ENCODE peak calls at places on chromosomes 4 and X, in four cellular contexts. S is adrenal gland, B is breast epithelium, O is right lobe of liver. T is an unnamed sample. For H3K4me1, the result is how much of the 10 kb centered on the place peaks cover.

GRCh38 chr4:145956288-145956890 is 17.8 kb upstream of the ZNF827 start:
- DNase-seq in O (no peak), B (no peak), S (peak), T (no peak)

GRCh38 chr4:150960818-150961217 is 54.3 kb downstream of the LRBA start:
- DNase-seq in B (no peak), O (no peak), S (no peak), T (no peak)

GRCh38 chr4:138953962-138954371 is 61.6 kb upstream of the NOCT start:
- DNase-seq in O (no peak), B (no peak), S (no peak), T (no peak)

GRCh38 chr4:183438458-183439113 is 5.8 kb upstream of the CDKN2AIP start:
- DNase-seq in S (no peak), O (no peak), B (no peak), T (no peak)

GRCh38 chr4:45472490-45472889 is 651.4 kb downstream of the GABRG1 start:
- DNase-seq in O (no peak), S (no peak), B (no peak), T (no peak)

GRCh38 chr4:36043241-36043640 is 201.1 kb downstream of the ARAP2 start:
- DNase-seq in B (no peak), S (no peak), O (no peak), T (no peak)

GRCh38 chr4:128060130-128060619 is 937 bp upstream of the LARP1B start:
- DNase-seq in O (no peak), B (no peak), S (no peak), T (no peak)

GRCh38 chr4:143390764-143391163 is 54.1 kb downstream of the GAB1 start:
- DNase-seq in O (no peak), B (no peak), S (no peak), T (no peak)

GRCh38 chr4:26028793-26029511 is 114.9 kb downstream of the SMIM20 start:
- DNase-seq in S (peak), B (no peak), O (peak), T (peak)

GRCh38 chr4:87209696-87210095 is 10.7 kb downstream of the KLHL8 start:
- DNase-seq in O (peak), B (no peak), S (peak), T (peak)

GRCh38 chr4:183733181-183733580 is 74.1 kb downstream of the TRAPPC11 start:
- DNase-seq in S (no peak), O (no peak), B (no peak), T (no peak)

GRCh38 chr4:10082047-10082446 is 34.6 kb downstream of the WDR1 start:
- DNase-seq in O (peak), B (no peak), S (no peak), T (no peak)

GRCh38 chr4:3374667-3375066 is 67.1 kb upstream of the HGFAC start:
- DNase-seq in S (no peak), B (no peak), O (no peak), T (no peak)

GRCh38 chrX:133868250-133868649 is 117.1 kb downstream of the GPC3 start:
- DNase-seq in S (no peak), O (no peak), B (no peak), T (no peak)

GRCh38 chrX:83512111-83512510 is 4.0 kb downstream of the POU3F4 start:
- DNase-seq in S (no peak), B (no peak), O (no peak), T (no peak)

GRCh38 chrX:37357436-37357835 is 8.3 kb downstream of the PRRG1 start:
- DNase-seq in B (no peak), O (no peak), S (no peak), T (no peak)

GRCh38 chr4:78616046-78616498 is 64.5 kb downstream of the ANXA3 start:
- DNase-seq in S (no peak), O (no peak), B (no peak), T (no peak)
- H3K4me3 ChIP-seq in S (no peak), O (no peak), B (no peak), T (no peak)

DNA sequence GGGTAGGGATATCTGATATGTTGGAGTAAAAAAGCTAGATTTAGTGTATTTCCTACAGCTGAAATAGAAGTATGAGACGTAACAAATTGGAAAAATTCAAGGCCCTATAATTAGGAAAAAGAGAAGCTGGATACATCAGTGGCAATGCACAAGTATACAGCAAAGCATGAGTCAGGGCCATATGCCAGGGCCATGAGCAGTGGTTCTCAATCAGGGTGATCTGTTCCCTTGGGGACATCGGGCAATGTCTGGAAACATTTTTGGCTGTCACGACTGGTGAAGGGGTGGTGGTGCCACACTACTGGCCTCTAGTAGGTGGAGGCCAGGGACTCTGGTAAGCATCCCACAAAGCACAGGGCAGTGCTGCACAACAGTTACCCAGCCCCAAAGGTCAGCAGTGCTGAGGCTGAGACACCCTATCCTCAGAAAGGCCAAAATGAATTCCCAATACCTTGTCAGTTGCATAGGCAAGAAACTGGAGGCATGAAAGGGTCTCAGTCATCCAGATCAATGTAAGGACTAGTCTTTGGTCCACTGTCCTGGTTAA is 36.8 kb upstream of the NAP1L5 start:
- DNase-seq in O (peak), S (no peak), B (no peak), T (no peak)
- H3K4me1 ChIP-seq in O (under half), S (under half), B (under half), T (under half)

DNA sequence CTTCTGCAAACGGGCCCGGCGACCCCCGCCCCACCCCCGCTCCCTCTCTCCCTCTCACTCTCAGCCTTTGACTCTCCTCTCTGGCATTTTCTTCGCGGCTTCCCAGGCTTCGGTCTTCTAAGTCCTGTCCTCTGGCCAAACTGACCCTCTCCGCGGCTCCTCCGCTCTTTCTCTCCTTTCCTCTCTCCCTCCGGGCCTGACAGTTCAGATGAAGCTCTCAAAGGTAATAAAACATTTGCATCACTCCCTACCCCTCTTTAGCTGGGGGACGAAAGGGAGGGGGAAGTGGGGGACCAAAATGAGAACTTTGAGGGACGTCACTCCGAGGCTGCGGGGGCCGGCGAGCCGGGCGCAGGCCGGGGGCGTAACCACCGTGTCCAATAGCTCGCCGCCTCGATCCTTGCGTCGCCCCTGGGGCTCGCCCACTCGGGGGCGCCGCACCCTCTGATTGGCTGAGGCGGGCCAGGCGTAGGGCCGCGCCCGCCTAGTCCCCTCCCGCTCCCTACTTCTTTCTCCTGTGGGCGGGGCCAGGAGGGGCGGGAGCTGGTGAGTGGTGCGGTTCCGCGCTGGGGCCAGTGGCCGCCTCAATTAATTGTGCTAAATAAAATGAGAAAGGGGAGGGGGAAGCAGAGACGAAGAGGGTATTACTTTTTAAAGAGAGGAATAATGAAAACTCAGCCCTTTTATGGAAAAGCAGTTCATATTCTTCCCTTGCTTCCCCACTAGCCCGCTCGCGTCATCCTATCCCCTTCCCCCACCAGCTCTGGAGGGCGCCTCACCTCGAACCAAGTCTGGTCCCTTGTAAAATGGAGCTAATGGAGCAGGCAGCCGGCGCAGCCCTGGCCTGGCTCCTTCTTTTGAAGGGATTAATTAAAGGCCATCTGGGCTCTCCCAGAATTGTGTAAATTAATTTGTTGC is at the start of gene NKX6-1:
- DNase-seq in B (no peak), O (no peak), S (peak), T (peak)
- TF ChIP-seq POLR2A in B (no peak), O (no peak), S (no peak), T (no peak)

GRCh38 chr4:84529169-84529751 is 30.2 kb upstream of the NKX6-1 start:
- DNase-seq in S (no peak), O (no peak), B (no peak), T (no peak)

GRCh38 chr4:84531689-84532088 is 32.6 kb upstream of the NKX6-1 start:
- DNase-seq in B (no peak), O (no peak), S (no peak), T (no peak)

GRCh38 chr4:84530871-84531270 is 31.8 kb upstream of the NKX6-1 start:
- DNase-seq in S (no peak), B (no peak), O (no peak), T (no peak)

GRCh38 chr4:84535901-84536300 is 36.8 kb upstream of the NKX6-1 start:
- DNase-seq in S (no peak), O (no peak), B (no peak), T (no peak)

GRCh38 chr4:84530449-84530848 is 31.4 kb upstream of the NKX6-1 start:
- DNase-seq in S (no peak), B (no peak), O (no peak), T (no peak)
- H3K4me3 ChIP-seq in S (no peak), B (no peak), O (no peak), T (no peak)

GRCh38 chr4:7805533-7806079 is 134.1 kb downstream of the AFAP1 start:
- DNase-seq in B (peak), S (peak), O (peak), T (no peak)
- H3K4me1 ChIP-seq in B (under half), S (under half), O (under half), T (under half)

DNA sequence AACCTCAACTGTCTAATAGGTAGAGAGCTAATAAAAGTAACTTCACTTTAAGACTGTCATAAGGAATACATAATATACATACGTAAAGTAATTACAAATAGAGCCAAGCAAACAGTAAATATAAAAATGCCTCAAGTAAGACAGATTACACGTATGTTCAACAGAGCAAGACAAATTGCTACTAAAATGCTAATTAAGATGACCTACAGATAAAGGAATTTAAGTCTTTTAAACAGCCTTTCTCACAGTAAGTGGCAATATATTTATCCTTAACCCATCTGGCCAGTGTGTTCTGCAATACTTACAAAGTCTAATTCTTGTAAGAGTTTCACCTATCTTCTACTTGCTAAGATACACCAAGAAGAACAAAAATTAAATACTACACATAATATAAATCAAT is 12.7 kb downstream of the G3BP2 start:
- DNase-seq in B (no peak), S (no peak), O (no peak), T (no peak)
- TF ChIP-seq POLR2A in B (no peak), S (no peak), O (no peak), T (no peak)

T was measured in gastrocnemius medialis.